ENCODE peak calls at places on chromosomes 3 and 15, in ten cellular contexts. J, Y, R, O, B, C, G, P, W and V are unnamed samples.
A peak's percentile ranks its signal among the peaks of the same experiment; 100 is the strongest.

GRCh38 chr3:172924546-172924945 is 174.0 kb downstream of the ECT2 start:
- DNase-seq in J (no peak), Y (no peak), R (no peak), O (no peak), B (no peak), C (peak; percentile 59), G (no peak), P (no peak), W (no peak), V (no peak)

GRCh38 chr3:150274372-150274771 is 133.7 kb upstream of the TSC22D2 start:
- DNase-seq in J (no peak), Y (no peak), R (no peak), O (no peak), B (no peak), C (no peak), G (no peak), P (no peak), W (no peak), V (no peak)

GRCh38 chr15:51046799-51047449 is 47.8 kb downstream of the TNFAIP8L3 start:
- DNase-seq in J (no peak), Y (no peak), R (no peak), O (no peak), B (peak; percentile 6), C (peak; percentile 27), G (no peak), P (no peak), W (peak; percentile 50), V (no peak)

GRCh38 chr15:44219073-44219472 is 24.0 kb upstream of the FRMD5 start:
- DNase-seq in J (no peak), Y (peak; percentile 74), R (no peak), O (no peak), B (no peak), C (no peak), G (no peak), P (no peak), W (no peak), V (no peak)

GRCh38 chr15:65049418-65049840 is 4.2 kb downstream of the SLC51B start:
- DNase-seq in J (peak; percentile 82), Y (peak; percentile 92), R (peak; percentile 89), O (peak; percentile 90), B (peak; percentile 77), C (peak; percentile 88), G (peak; percentile 93), P (peak; percentile 85), W (peak; percentile 84), V (peak; percentile 86)

GRCh38 chr3:197878427-197878826 is 71.6 kb upstream of the RPL35A start:
- DNase-seq in J (peak; percentile 83), Y (no peak), R (peak; percentile 94), O (peak; percentile 85), B (no peak), C (peak; percentile 79), G (no peak), P (no peak), W (no peak), V (no peak)

GRCh38 chr15:56491110-56491722 is 26.3 kb upstream of the MNS1 start:
- DNase-seq in J (peak; percentile 71), Y (peak; percentile 71), R (peak; percentile 54), O (peak; percentile 57), B (peak; percentile 23), C (peak; percentile 62), G (peak; percentile 38), P (peak; percentile 36), W (peak; percentile 63), V (peak; percentile 50)

GRCh38 chr3:197329382-197329781 is 31.0 kb upstream of the DLG1 start:
- DNase-seq in J (no peak), Y (peak; percentile 90), R (no peak), O (no peak), B (no peak), C (no peak), G (no peak), P (no peak), W (no peak), V (no peak)

GRCh38 chr3:84759361-84759760 is 199.4 kb upstream of the CADM2 start:
- DNase-seq in J (no peak), Y (no peak), R (no peak), O (no peak), B (no peak), C (no peak), G (no peak), P (no peak), W (no peak), V (no peak)

GRCh38 chr3:43477600-43477999 is 144.2 kb downstream of the ANO10 start:
- DNase-seq in J (no peak), Y (no peak), R (no peak), O (peak; percentile 54), B (no peak), C (no peak), G (no peak), P (peak; percentile 82), W (no peak), V (peak; percentile 36)

GRCh38 chr3:185366913-185367312 is 4.0 kb downstream of the MAP3K13 start:
- DNase-seq in J (no peak), Y (no peak), R (no peak), O (no peak), B (no peak), C (no peak), G (no peak), P (no peak), W (no peak), V (no peak)